ENCODE peak calls at places on chromosomes 6 and 20, in eight cellular contexts. One of them, this sample, is unnamed.

GRCh38 chr6:113620372-113620771 is 236.8 kb upstream of the MARCKS start:
- DNase-seq in hepatic stellate cell: no peak
- DNase-seq in CD4-positive, alpha-beta T cell: no peak
- DNase-seq in lower leg skin: no peak
- DNase-seq in stimulated activated CD4-positive, alpha-beta T cell treated with anti-CD3 and anti-CD28 coated beads, TNF-alpha, amount 100 ng/mL, for 48 hours: no peak
- DNase-seq in activated T-cell treated with anti-CD3 and anti-CD28 coated beads, Interleukin-2, amount 50 U/mL, for 24 hours: no peak
- DNase-seq in NCI-H2171: no peak
- DNase-seq in HCT116: no peak
- DNase-seq in this sample: no peak

GRCh38 chr6:138956244-138956924 is 31.7 kb downstream of the REPS1 start:
- DNase-seq in hepatic stellate cell: no peak
- DNase-seq in CD4-positive, alpha-beta T cell: no peak
- DNase-seq in lower leg skin: no peak
- DNase-seq in stimulated activated CD4-positive, alpha-beta T cell treated with anti-CD3 and anti-CD28 coated beads, TNF-alpha, amount 100 ng/mL, for 48 hours: no peak
- DNase-seq in activated T-cell treated with anti-CD3 and anti-CD28 coated beads, Interleukin-2, amount 50 U/mL, for 24 hours: no peak
- DNase-seq in NCI-H2171: no peak
- DNase-seq in HCT116: no peak
- DNase-seq in this sample: no peak

GRCh38 chr20:12414446-12415274 is 497.0 kb downstream of the BTBD3 start:
- DNase-seq in hepatic stellate cell: no peak
- DNase-seq in CD4-positive, alpha-beta T cell: no peak
- DNase-seq in lower leg skin: no peak
- DNase-seq in stimulated activated CD4-positive, alpha-beta T cell treated with anti-CD3 and anti-CD28 coated beads, TNF-alpha, amount 100 ng/mL, for 48 hours: no peak
- DNase-seq in activated T-cell treated with anti-CD3 and anti-CD28 coated beads, Interleukin-2, amount 50 U/mL, for 24 hours: no peak
- DNase-seq in NCI-H2171: peak
- DNase-seq in HCT116: no peak
- DNase-seq in this sample: peak

GRCh38 chr20:57661201-57662027 is 41.2 kb upstream of the ZBP1 start:
- DNase-seq in hepatic stellate cell: no peak
- DNase-seq in CD4-positive, alpha-beta T cell: no peak
- DNase-seq in lower leg skin: peak
- DNase-seq in stimulated activated CD4-positive, alpha-beta T cell treated with anti-CD3 and anti-CD28 coated beads, TNF-alpha, amount 100 ng/mL, for 48 hours: no peak
- DNase-seq in activated T-cell treated with anti-CD3 and anti-CD28 coated beads, Interleukin-2, amount 50 U/mL, for 24 hours: peak
- DNase-seq in NCI-H2171: no peak
- DNase-seq in HCT116: no peak
- DNase-seq in this sample: no peak

GRCh38 chr6:111478749-111479148 is 4.3 kb downstream of the REV3L start:
- DNase-seq in hepatic stellate cell: peak
- DNase-seq in CD4-positive, alpha-beta T cell: no peak
- DNase-seq in lower leg skin: no peak
- DNase-seq in stimulated activated CD4-positive, alpha-beta T cell treated with anti-CD3 and anti-CD28 coated beads, TNF-alpha, amount 100 ng/mL, for 48 hours: no peak
- DNase-seq in activated T-cell treated with anti-CD3 and anti-CD28 coated beads, Interleukin-2, amount 50 U/mL, for 24 hours: no peak
- DNase-seq in NCI-H2171: no peak
- DNase-seq in HCT116: peak
- DNase-seq in this sample: peak

GRCh38 chr20:37725165-37725564 is 31.3 kb downstream of the CTNNBL1 start:
- DNase-seq in hepatic stellate cell: no peak
- DNase-seq in CD4-positive, alpha-beta T cell: no peak
- DNase-seq in lower leg skin: no peak
- DNase-seq in stimulated activated CD4-positive, alpha-beta T cell treated with anti-CD3 and anti-CD28 coated beads, TNF-alpha, amount 100 ng/mL, for 48 hours: no peak
- DNase-seq in activated T-cell treated with anti-CD3 and anti-CD28 coated beads, Interleukin-2, amount 50 U/mL, for 24 hours: no peak
- DNase-seq in NCI-H2171: no peak
- DNase-seq in HCT116: no peak
- DNase-seq in this sample: no peak

GRCh38 chr20:58932170-58932569 is 48.9 kb upstream of the NELFCD start:
- DNase-seq in hepatic stellate cell: no peak
- DNase-seq in CD4-positive, alpha-beta T cell: no peak
- DNase-seq in lower leg skin: no peak
- DNase-seq in stimulated activated CD4-positive, alpha-beta T cell treated with anti-CD3 and anti-CD28 coated beads, TNF-alpha, amount 100 ng/mL, for 48 hours: no peak
- DNase-seq in activated T-cell treated with anti-CD3 and anti-CD28 coated beads, Interleukin-2, amount 50 U/mL, for 24 hours: no peak
- DNase-seq in NCI-H2171: no peak
- DNase-seq in HCT116: no peak
- DNase-seq in this sample: no peak

GRCh38 chr6:112482373-112482772 is 135.2 kb downstream of the RFPL4B start:
- DNase-seq in hepatic stellate cell: no peak
- DNase-seq in CD4-positive, alpha-beta T cell: no peak
- DNase-seq in lower leg skin: no peak
- DNase-seq in stimulated activated CD4-positive, alpha-beta T cell treated with anti-CD3 and anti-CD28 coated beads, TNF-alpha, amount 100 ng/mL, for 48 hours: no peak
- DNase-seq in activated T-cell treated with anti-CD3 and anti-CD28 coated beads, Interleukin-2, amount 50 U/mL, for 24 hours: no peak
- DNase-seq in NCI-H2171: no peak
- DNase-seq in HCT116: no peak
- DNase-seq in this sample: no peak

GRCh38 chr20:40697466-40697987 is 8.5 kb upstream of the MAFB start:
- DNase-seq in hepatic stellate cell: no peak
- DNase-seq in CD4-positive, alpha-beta T cell: no peak
- DNase-seq in lower leg skin: no peak
- DNase-seq in stimulated activated CD4-positive, alpha-beta T cell treated with anti-CD3 and anti-CD28 coated beads, TNF-alpha, amount 100 ng/mL, for 48 hours: no peak
- DNase-seq in activated T-cell treated with anti-CD3 and anti-CD28 coated beads, Interleukin-2, amount 50 U/mL, for 24 hours: no peak
- DNase-seq in NCI-H2171: no peak
- DNase-seq in HCT116: no peak
- DNase-seq in this sample: no peak

GRCh38 chr6:2760882-2761842 is 4.0 kb upstream of the WRNIP1 start:
- DNase-seq in hepatic stellate cell: no peak
- DNase-seq in CD4-positive, alpha-beta T cell: no peak
- DNase-seq in lower leg skin: no peak
- DNase-seq in stimulated activated CD4-positive, alpha-beta T cell treated with anti-CD3 and anti-CD28 coated beads, TNF-alpha, amount 100 ng/mL, for 48 hours: no peak
- DNase-seq in activated T-cell treated with anti-CD3 and anti-CD28 coated beads, Interleukin-2, amount 50 U/mL, for 24 hours: no peak
- DNase-seq in NCI-H2171: no peak
- DNase-seq in HCT116: no peak
- DNase-seq in this sample: no peak

GRCh38 chr6:21820442-21820841 is 226.9 kb downstream of the SOX4 start:
- DNase-seq in hepatic stellate cell: no peak
- DNase-seq in CD4-positive, alpha-beta T cell: no peak
- DNase-seq in lower leg skin: no peak
- DNase-seq in stimulated activated CD4-positive, alpha-beta T cell treated with anti-CD3 and anti-CD28 coated beads, TNF-alpha, amount 100 ng/mL, for 48 hours: no peak
- DNase-seq in activated T-cell treated with anti-CD3 and anti-CD28 coated beads, Interleukin-2, amount 50 U/mL, for 24 hours: no peak
- DNase-seq in NCI-H2171: no peak
- DNase-seq in HCT116: no peak
- DNase-seq in this sample: no peak

GRCh38 chr20:3781153-3781910 is at the start of gene SPEF1:
- DNase-seq in hepatic stellate cell: peak
- DNase-seq in CD4-positive, alpha-beta T cell: no peak
- DNase-seq in lower leg skin: peak
- DNase-seq in stimulated activated CD4-positive, alpha-beta T cell treated with anti-CD3 and anti-CD28 coated beads, TNF-alpha, amount 100 ng/mL, for 48 hours: no peak
- DNase-seq in activated T-cell treated with anti-CD3 and anti-CD28 coated beads, Interleukin-2, amount 50 U/mL, for 24 hours: peak
- DNase-seq in NCI-H2171: peak
- DNase-seq in HCT116: peak
- DNase-seq in this sample: peak

GRCh38 chr6:2876210-2877056 is 26.7 kb downstream of the SERPINB9 start:
- DNase-seq in hepatic stellate cell: peak
- DNase-seq in CD4-positive, alpha-beta T cell: no peak
- DNase-seq in lower leg skin: no peak
- DNase-seq in stimulated activated CD4-positive, alpha-beta T cell treated with anti-CD3 and anti-CD28 coated beads, TNF-alpha, amount 100 ng/mL, for 48 hours: no peak
- DNase-seq in activated T-cell treated with anti-CD3 and anti-CD28 coated beads, Interleukin-2, amount 50 U/mL, for 24 hours: peak
- DNase-seq in NCI-H2171: no peak
- DNase-seq in HCT116: peak
- DNase-seq in this sample: no peak

GRCh38 chr20:12987261-12987660 is 21.5 kb upstream of the SPTLC3 start:
- DNase-seq in hepatic stellate cell: no peak
- DNase-seq in CD4-positive, alpha-beta T cell: no peak
- DNase-seq in lower leg skin: no peak
- DNase-seq in stimulated activated CD4-positive, alpha-beta T cell treated with anti-CD3 and anti-CD28 coated beads, TNF-alpha, amount 100 ng/mL, for 48 hours: no peak
- DNase-seq in activated T-cell treated with anti-CD3 and anti-CD28 coated beads, Interleukin-2, amount 50 U/mL, for 24 hours: no peak
- DNase-seq in NCI-H2171: no peak
- DNase-seq in HCT116: no peak
- DNase-seq in this sample: no peak

GRCh38 chr6:26389349-26389799 is 6.5 kb downstream of the BTN2A2 start:
- DNase-seq in hepatic stellate cell: no peak
- DNase-seq in CD4-positive, alpha-beta T cell: no peak
- DNase-seq in lower leg skin: no peak
- DNase-seq in stimulated activated CD4-positive, alpha-beta T cell treated with anti-CD3 and anti-CD28 coated beads, TNF-alpha, amount 100 ng/mL, for 48 hours: no peak
- DNase-seq in activated T-cell treated with anti-CD3 and anti-CD28 coated beads, Interleukin-2, amount 50 U/mL, for 24 hours: no peak
- DNase-seq in NCI-H2171: no peak
- DNase-seq in HCT116: no peak
- DNase-seq in this sample: peak

GRCh38 chr20:38119446-38119845 is 45.6 kb downstream of the TGM2 start:
- DNase-seq in hepatic stellate cell: no peak
- DNase-seq in CD4-positive, alpha-beta T cell: no peak
- DNase-seq in lower leg skin: peak
- DNase-seq in stimulated activated CD4-positive, alpha-beta T cell treated with anti-CD3 and anti-CD28 coated beads, TNF-alpha, amount 100 ng/mL, for 48 hours: no peak
- DNase-seq in activated T-cell treated with anti-CD3 and anti-CD28 coated beads, Interleukin-2, amount 50 U/mL, for 24 hours: no peak
- DNase-seq in NCI-H2171: no peak
- DNase-seq in HCT116: no peak
- DNase-seq in this sample: no peak

GRCh38 chr20:57381596-57382503 is 9.3 kb upstream of the RBM38 start:
- DNase-seq in hepatic stellate cell: peak
- DNase-seq in CD4-positive, alpha-beta T cell: peak
- DNase-seq in lower leg skin: peak
- DNase-seq in stimulated activated CD4-positive, alpha-beta T cell treated with anti-CD3 and anti-CD28 coated beads, TNF-alpha, amount 100 ng/mL, for 48 hours: peak
- DNase-seq in activated T-cell treated with anti-CD3 and anti-CD28 coated beads, Interleukin-2, amount 50 U/mL, for 24 hours: peak
- DNase-seq in NCI-H2171: peak
- DNase-seq in HCT116: peak
- DNase-seq in this sample: peak

GRCh38 chr6:157865249-157865648 is 42.2 kb downstream of the SNX9 start:
- DNase-seq in hepatic stellate cell: no peak
- DNase-seq in CD4-positive, alpha-beta T cell: no peak
- DNase-seq in lower leg skin: no peak
- DNase-seq in stimulated activated CD4-positive, alpha-beta T cell treated with anti-CD3 and anti-CD28 coated beads, TNF-alpha, amount 100 ng/mL, for 48 hours: no peak
- DNase-seq in activated T-cell treated with anti-CD3 and anti-CD28 coated beads, Interleukin-2, amount 50 U/mL, for 24 hours: no peak
- DNase-seq in NCI-H2171: no peak
- DNase-seq in HCT116: no peak
- DNase-seq in this sample: peak

GRCh38 chr20:37151529-37151928 is 27.6 kb upstream of the RPN2 start:
- DNase-seq in hepatic stellate cell: no peak
- DNase-seq in CD4-positive, alpha-beta T cell: no peak
- DNase-seq in lower leg skin: no peak
- DNase-seq in stimulated activated CD4-positive, alpha-beta T cell treated with anti-CD3 and anti-CD28 coated beads, TNF-alpha, amount 100 ng/mL, for 48 hours: no peak
- DNase-seq in activated T-cell treated with anti-CD3 and anti-CD28 coated beads, Interleukin-2, amount 50 U/mL, for 24 hours: no peak
- DNase-seq in NCI-H2171: no peak
- DNase-seq in HCT116: no peak
- DNase-seq in this sample: no peak

GRCh38 chr6:97726378-97726777 is 443.4 kb upstream of the MMS22L start:
- DNase-seq in hepatic stellate cell: no peak
- DNase-seq in CD4-positive, alpha-beta T cell: no peak
- DNase-seq in lower leg skin: no peak
- DNase-seq in stimulated activated CD4-positive, alpha-beta T cell treated with anti-CD3 and anti-CD28 coated beads, TNF-alpha, amount 100 ng/mL, for 48 hours: no peak
- DNase-seq in activated T-cell treated with anti-CD3 and anti-CD28 coated beads, Interleukin-2, amount 50 U/mL, for 24 hours: no peak
- DNase-seq in NCI-H2171: no peak
- DNase-seq in HCT116: no peak
- DNase-seq in this sample: peak

GRCh38 chr6:11469684-11470083 is 67.9 kb upstream of the TMEM170B start:
- DNase-seq in hepatic stellate cell: no peak
- DNase-seq in CD4-positive, alpha-beta T cell: no peak
- DNase-seq in lower leg skin: no peak
- DNase-seq in stimulated activated CD4-positive, alpha-beta T cell treated with anti-CD3 and anti-CD28 coated beads, TNF-alpha, amount 100 ng/mL, for 48 hours: no peak
- DNase-seq in activated T-cell treated with anti-CD3 and anti-CD28 coated beads, Interleukin-2, amount 50 U/mL, for 24 hours: no peak
- DNase-seq in NCI-H2171: no peak
- DNase-seq in HCT116: no peak
- DNase-seq in this sample: no peak